ENCODE peak calls at places on chromosomes 6 and 20, in nine cellular contexts. T is SJSA1, F is endothelial cell, V is HTR-8/SVneo, U is astrocyte, I is right atrium auricular region, Q is Ammon's horn, Y is kidney, O is T-helper 22 cell. R is an unnamed sample.

GRCh38 chr6:24646771-24647170 is 780 bp upstream of the KIAA0319 start:
- DNase-seq in T (no peak), F (no peak), V (peak), U (peak), I (no peak), Q (no peak), Y (no peak), O (no peak), R (peak)

GRCh38 chr20:8901237-8902025 is 167.5 kb upstream of the PLCB4 start:
- DNase-seq in T (no peak), F (no peak), V (no peak), U (peak), I (no peak), Q (no peak), Y (peak), O (no peak), R (no peak)

GRCh38 chr6:170553686-170554085 is 483 bp upstream of the TBP start:
- DNase-seq in T (no peak), F (peak), V (peak), U (peak), I (no peak), Q (peak), Y (no peak), O (peak), R (no peak)

GRCh38 chr6:34213772-34214171 is 22.9 kb upstream of the HMGA1 start:
- DNase-seq in T (no peak), F (no peak), V (no peak), U (no peak), I (no peak), Q (no peak), Y (peak), O (no peak), R (no peak)

GRCh38 chr6:47180633-47181032 is 129.1 kb downstream of the TNFRSF21 start:
- DNase-seq in T (peak), F (no peak), V (no peak), U (no peak), I (no peak), Q (no peak), Y (no peak), O (no peak), R (no peak)

GRCh38 chr20:34013532-34013931 is 19.8 kb downstream of the RALY start:
- DNase-seq in T (no peak), F (no peak), V (no peak), U (no peak), I (no peak), Q (no peak), Y (no peak), O (no peak), R (no peak)

GRCh38 chr6:164507197-164507957 is 802.0 kb downstream of the C6orf118 start:
- DNase-seq in T (no peak), F (no peak), V (no peak), U (no peak), I (no peak), Q (no peak), Y (peak), O (no peak), R (peak)

GRCh38 chr20:38304845-38305447 is 990 bp downstream of the BPI start:
- DNase-seq in T (peak), F (peak), V (peak), U (no peak), I (no peak), Q (peak), Y (no peak), O (no peak), R (peak)

GRCh38 chr20:9409981-9410380 is 104.4 kb upstream of the LAMP5 start:
- DNase-seq in T (peak), F (no peak), V (peak), U (peak), I (no peak), Q (no peak), Y (no peak), O (no peak), R (no peak)

GRCh38 chr6:37256692-37257319 is 766 bp upstream of the TBC1D22B start:
- DNase-seq in T (no peak), F (no peak), V (no peak), U (no peak), I (no peak), Q (no peak), Y (no peak), O (no peak), R (no peak)

GRCh38 chr6:21831531-21832291 is 238.2 kb downstream of the SOX4 start:
- DNase-seq in T (no peak), F (no peak), V (no peak), U (peak), I (no peak), Q (no peak), Y (no peak), O (no peak), R (no peak)

R was measured in Calu3.